ENCODE peak calls at places on chromosomes 5 and 9, in eight cellular contexts. One of them, this sample, is unnamed.

GRCh38 chr5:127925916-127926315 is 157.7 kb upstream of the SLC12A2 start:
- DNase-seq in H1: no peak
- DNase-seq in HepG2: no peak
- DNase-seq in fibroblast of lung: peak; percentile 56
- DNase-seq in brain microvascular endothelial cell: no peak
- DNase-seq in AG04449: no peak
- DNase-seq in epithelial cell of proximal tubule: no peak
- DNase-seq in cardiac fibroblast: no peak
- DNase-seq in this sample: no peak

GRCh38 chr9:16915126-16915831 is 44.8 kb upstream of the BNC2 start:
- DNase-seq in AG04449: no peak
- DNase-seq in epithelial cell of proximal tubule: no peak
- DNase-seq in fibroblast of lung: no peak
- DNase-seq in H1: no peak
- DNase-seq in HepG2: no peak
- DNase-seq in brain microvascular endothelial cell: no peak
- DNase-seq in cardiac fibroblast: no peak
- DNase-seq in this sample: peak; percentile 16

GRCh38 chr5:62385816-62386400 is 17.8 kb downstream of the DIMT1 start:
- DNase-seq in AG04449: no peak
- DNase-seq in H1: no peak
- DNase-seq in brain microvascular endothelial cell: no peak
- DNase-seq in HepG2: no peak
- DNase-seq in epithelial cell of proximal tubule: no peak
- DNase-seq in fibroblast of lung: peak; percentile 43
- DNase-seq in cardiac fibroblast: no peak
- DNase-seq in this sample: no peak

GRCh38 chr5:6408260-6408596 is 29.9 kb upstream of the MED10 start:
- DNase-seq in HepG2: no peak
- DNase-seq in H1: no peak
- DNase-seq in AG04449: no peak
- DNase-seq in brain microvascular endothelial cell: no peak
- DNase-seq in epithelial cell of proximal tubule: no peak
- DNase-seq in cardiac fibroblast: no peak
- DNase-seq in fibroblast of lung: no peak
- DNase-seq in this sample: no peak

GRCh38 chr9:88590558-88591146 is 55.7 kb downstream of the NXNL2 start:
- DNase-seq in cardiac fibroblast: no peak
- DNase-seq in brain microvascular endothelial cell: no peak
- DNase-seq in AG04449: no peak
- DNase-seq in H1: peak; percentile 9
- DNase-seq in HepG2: peak; percentile 6
- DNase-seq in fibroblast of lung: no peak
- DNase-seq in epithelial cell of proximal tubule: no peak
- DNase-seq in this sample: no peak

GRCh38 chr5:135544666-135545045 is 8.9 kb upstream of the NEUROG1 start:
- DNase-seq in epithelial cell of proximal tubule: no peak
- DNase-seq in AG04449: no peak
- DNase-seq in cardiac fibroblast: no peak
- DNase-seq in H1: no peak
- DNase-seq in HepG2: no peak
- DNase-seq in brain microvascular endothelial cell: no peak
- DNase-seq in fibroblast of lung: no peak
- DNase-seq in this sample: no peak

GRCh38 chr5:115686692-115687054 is 60.8 kb upstream of the TMED7 start:
- DNase-seq in H1: no peak
- DNase-seq in AG04449: peak; percentile 14
- DNase-seq in cardiac fibroblast: no peak
- DNase-seq in HepG2: no peak
- DNase-seq in epithelial cell of proximal tubule: no peak
- DNase-seq in fibroblast of lung: peak; percentile 82
- DNase-seq in brain microvascular endothelial cell: peak; percentile 12
- DNase-seq in this sample: peak; percentile 58

GRCh38 chr9:68697846-68698245 is 7.2 kb upstream of the PIP5K1B start:
- DNase-seq in brain microvascular endothelial cell: no peak
- DNase-seq in epithelial cell of proximal tubule: no peak
- DNase-seq in AG04449: no peak
- DNase-seq in fibroblast of lung: no peak
- DNase-seq in H1: no peak
- DNase-seq in cardiac fibroblast: no peak
- DNase-seq in HepG2: no peak
- DNase-seq in this sample: no peak

GRCh38 chr5:81751836-81752643 is 1.1 kb upstream of the SSBP2 start:
- DNase-seq in brain microvascular endothelial cell: no peak
- DNase-seq in fibroblast of lung: no peak
- DNase-seq in AG04449: no peak
- DNase-seq in epithelial cell of proximal tubule: no peak
- DNase-seq in H1: no peak
- DNase-seq in cardiac fibroblast: no peak
- DNase-seq in HepG2: no peak
- DNase-seq in this sample: peak; percentile 41

GRCh38 chr9:38339496-38339895 is 53.0 kb upstream of the ALDH1B1 start:
- DNase-seq in brain microvascular endothelial cell: no peak
- DNase-seq in H1: no peak
- DNase-seq in AG04449: no peak
- DNase-seq in HepG2: no peak
- DNase-seq in epithelial cell of proximal tubule: no peak
- DNase-seq in fibroblast of lung: peak; percentile 77
- DNase-seq in cardiac fibroblast: peak; percentile 55
- DNase-seq in this sample: peak; percentile 96

GRCh38 chr5:156411131-156411727 is 84.3 kb downstream of the SGCD start:
- DNase-seq in HepG2: no peak
- DNase-seq in brain microvascular endothelial cell: no peak
- DNase-seq in fibroblast of lung: peak; percentile 65
- DNase-seq in H1: no peak
- DNase-seq in cardiac fibroblast: peak; percentile 68
- DNase-seq in AG04449: peak; percentile 19
- DNase-seq in epithelial cell of proximal tubule: no peak
- DNase-seq in this sample: peak; percentile 85

GRCh38 chr5:11269515-11269914 is 508.5 kb upstream of the DAP start:
- DNase-seq in AG04449: no peak
- DNase-seq in H1: no peak
- DNase-seq in epithelial cell of proximal tubule: no peak
- DNase-seq in cardiac fibroblast: no peak
- DNase-seq in HepG2: peak; percentile 20
- DNase-seq in brain microvascular endothelial cell: no peak
- DNase-seq in fibroblast of lung: no peak
- DNase-seq in this sample: no peak

GRCh38 chr5:59416441-59416840 is 477.1 kb downstream of the PDE4D start:
- DNase-seq in cardiac fibroblast: peak; percentile 8
- DNase-seq in fibroblast of lung: peak; percentile 17
- DNase-seq in AG04449: no peak
- DNase-seq in H1: no peak
- DNase-seq in HepG2: peak; percentile 3
- DNase-seq in brain microvascular endothelial cell: no peak
- DNase-seq in epithelial cell of proximal tubule: no peak
- DNase-seq in this sample: peak; percentile 6

GRCh38 chr5:66861402-66861801 is 265.2 kb downstream of the MAST4 start:
- DNase-seq in epithelial cell of proximal tubule: no peak
- DNase-seq in brain microvascular endothelial cell: no peak
- DNase-seq in HepG2: no peak
- DNase-seq in cardiac fibroblast: no peak
- DNase-seq in fibroblast of lung: no peak
- DNase-seq in AG04449: no peak
- DNase-seq in H1: no peak
- DNase-seq in this sample: no peak

GRCh38 chr5:154271466-154271865 is 80.9 kb downstream of the GALNT10 start:
- DNase-seq in H1: no peak
- DNase-seq in brain microvascular endothelial cell: no peak
- DNase-seq in HepG2: no peak
- DNase-seq in fibroblast of lung: no peak
- DNase-seq in AG04449: no peak
- DNase-seq in epithelial cell of proximal tubule: no peak
- DNase-seq in cardiac fibroblast: no peak
- DNase-seq in this sample: no peak

GRCh38 chr5:26582350-26583040 is 455.9 kb downstream of the CDH9 start:
- DNase-seq in cardiac fibroblast: no peak
- DNase-seq in fibroblast of lung: no peak
- DNase-seq in epithelial cell of proximal tubule: no peak
- DNase-seq in brain microvascular endothelial cell: no peak
- DNase-seq in H1: no peak
- DNase-seq in HepG2: no peak
- DNase-seq in AG04449: no peak
- DNase-seq in this sample: no peak

GRCh38 chr5:82165740-82166530 is 112.2 kb downstream of the RPS23 start:
- DNase-seq in AG04449: peak; percentile 85
- DNase-seq in epithelial cell of proximal tubule: peak; percentile 88
- DNase-seq in HepG2: peak; percentile 71
- DNase-seq in cardiac fibroblast: peak; percentile 97
- DNase-seq in fibroblast of lung: peak; percentile 95
- DNase-seq in brain microvascular endothelial cell: peak; percentile 85
- DNase-seq in H1: peak; percentile 27
- DNase-seq in this sample: peak; percentile 96

DNA sequence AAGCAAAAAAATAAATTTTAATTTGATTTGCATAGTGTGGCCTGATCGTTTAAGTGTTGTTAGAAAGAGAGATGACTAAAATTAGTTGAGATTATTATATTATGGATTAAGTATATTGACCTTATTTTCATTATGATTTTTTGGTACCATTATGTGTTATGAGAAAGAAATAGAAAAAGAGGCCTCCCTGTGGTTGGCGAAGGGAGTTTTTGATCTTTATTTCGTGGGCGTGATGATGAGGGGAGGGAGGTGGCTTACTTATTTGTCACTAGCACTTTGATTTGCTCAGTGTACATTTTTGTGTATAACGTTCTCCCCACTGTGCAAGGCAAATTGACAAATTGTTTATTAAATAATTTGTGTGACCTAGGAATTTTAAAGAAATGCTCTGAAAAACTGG is 2.8 kb downstream of the DAPK1 start:
- DNase-seq in HepG2: no peak
- DNase-seq in brain microvascular endothelial cell: no peak
- DNase-seq in epithelial cell of proximal tubule: no peak
- DNase-seq in cardiac fibroblast: peak; percentile 38
- DNase-seq in fibroblast of lung: no peak
- DNase-seq in AG04449: no peak
- DNase-seq in H1: no peak
- DNase-seq in this sample: no peak
- H3K4me3 ChIP-seq in HepG2: peak overlapping the region; percentile 87
- H3K4me3 ChIP-seq in brain microvascular endothelial cell: no peak overlapping the region
- H3K4me3 ChIP-seq in epithelial cell of proximal tubule: peak overlapping the region; percentile 83
- H3K4me3 ChIP-seq in cardiac fibroblast: no peak overlapping the region
- H3K4me3 ChIP-seq in fibroblast of lung: no peak overlapping the region
- H3K4me3 ChIP-seq in AG04449: no peak overlapping the region
- H3K4me3 ChIP-seq in H1: no peak overlapping the region
- H3K4me3 ChIP-seq in this sample: no peak overlapping the region

GRCh38 chr9:134344068-134344820 is 18.0 kb downstream of the RXRA start:
- DNase-seq in cardiac fibroblast: no peak
- DNase-seq in epithelial cell of proximal tubule: no peak
- DNase-seq in brain microvascular endothelial cell: no peak
- DNase-seq in H1: no peak
- DNase-seq in AG04449: no peak
- DNase-seq in HepG2: no peak
- DNase-seq in fibroblast of lung: peak; percentile 67
- DNase-seq in this sample: peak; percentile 40
- TF ChIP-seq CTCF in cardiac fibroblast: no peak
- TF ChIP-seq CTCF in epithelial cell of proximal tubule: no peak
- TF ChIP-seq CTCF in brain microvascular endothelial cell: no peak
- TF ChIP-seq CTCF in H1: no peak
- TF ChIP-seq CTCF in AG04449: no peak
- TF ChIP-seq CTCF in HepG2: no peak
- TF ChIP-seq CTCF in fibroblast of lung: no peak
- TF ChIP-seq CTCF in this sample: peak; percentile 16

DNA sequence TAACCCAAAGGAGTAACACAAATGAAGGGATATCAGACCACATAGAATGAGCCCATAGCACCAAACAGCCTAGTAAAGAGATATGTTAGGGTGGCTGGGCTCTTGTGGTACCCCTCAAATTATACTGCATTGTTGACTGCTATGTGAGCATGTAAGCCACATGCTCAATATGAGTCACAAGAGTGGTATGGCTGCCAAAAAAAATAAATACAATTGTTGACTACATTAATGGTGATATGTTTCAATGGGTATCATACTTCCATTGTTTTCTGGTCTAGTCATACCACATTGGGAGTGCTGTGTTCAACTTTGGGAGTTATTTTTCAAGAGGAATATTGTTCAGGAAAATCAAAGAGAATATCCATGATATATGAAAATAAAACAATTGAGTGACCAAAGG is 162.4 kb upstream of the PIK3R1 start:
- DNase-seq in HepG2: no peak
- DNase-seq in fibroblast of lung: peak; percentile 39
- DNase-seq in H1: no peak
- DNase-seq in epithelial cell of proximal tubule: no peak
- DNase-seq in cardiac fibroblast: no peak
- DNase-seq in brain microvascular endothelial cell: no peak
- DNase-seq in AG04449: no peak
- DNase-seq in this sample: no peak
- H3K4me3 ChIP-seq in HepG2: no peak overlapping the region
- H3K4me3 ChIP-seq in fibroblast of lung: no peak overlapping the region
- H3K4me3 ChIP-seq in H1: no peak overlapping the region
- H3K4me3 ChIP-seq in epithelial cell of proximal tubule: no peak overlapping the region
- H3K4me3 ChIP-seq in cardiac fibroblast: no peak overlapping the region
- H3K4me3 ChIP-seq in brain microvascular endothelial cell: no peak overlapping the region
- H3K4me3 ChIP-seq in AG04449: no peak overlapping the region
- H3K4me3 ChIP-seq in this sample: no peak overlapping the region

GRCh38 chr9:98743818-98744611 is 35.3 kb upstream of the GABBR2 start:
- DNase-seq in epithelial cell of proximal tubule: no peak
- DNase-seq in brain microvascular endothelial cell: no peak
- DNase-seq in HepG2: no peak
- DNase-seq in H1: no peak
- DNase-seq in AG04449: no peak
- DNase-seq in fibroblast of lung: no peak
- DNase-seq in cardiac fibroblast: no peak
- DNase-seq in this sample: no peak

GRCh38 chr9:98743329-98743728 is 34.6 kb upstream of the GABBR2 start:
- DNase-seq in epithelial cell of proximal tubule: no peak
- DNase-seq in fibroblast of lung: no peak
- DNase-seq in AG04449: no peak
- DNase-seq in cardiac fibroblast: no peak
- DNase-seq in brain microvascular endothelial cell: no peak
- DNase-seq in HepG2: no peak
- DNase-seq in H1: no peak
- DNase-seq in this sample: no peak

GRCh38 chr9:98742325-98743280 is 33.9 kb upstream of the GABBR2 start:
- DNase-seq in HepG2: no peak
- DNase-seq in epithelial cell of proximal tubule: no peak
- DNase-seq in cardiac fibroblast: peak; percentile 4
- DNase-seq in fibroblast of lung: peak; percentile 57
- DNase-seq in H1: no peak
- DNase-seq in brain microvascular endothelial cell: no peak
- DNase-seq in AG04449: peak; percentile 4
- DNase-seq in this sample: peak; percentile 29

GRCh38 chr9:98747476-98747875 is 38.7 kb upstream of the GABBR2 start:
- DNase-seq in brain microvascular endothelial cell: no peak
- DNase-seq in HepG2: no peak
- DNase-seq in fibroblast of lung: no peak
- DNase-seq in AG04449: no peak
- DNase-seq in epithelial cell of proximal tubule: no peak
- DNase-seq in H1: no peak
- DNase-seq in cardiac fibroblast: no peak
- DNase-seq in this sample: no peak

DNA sequence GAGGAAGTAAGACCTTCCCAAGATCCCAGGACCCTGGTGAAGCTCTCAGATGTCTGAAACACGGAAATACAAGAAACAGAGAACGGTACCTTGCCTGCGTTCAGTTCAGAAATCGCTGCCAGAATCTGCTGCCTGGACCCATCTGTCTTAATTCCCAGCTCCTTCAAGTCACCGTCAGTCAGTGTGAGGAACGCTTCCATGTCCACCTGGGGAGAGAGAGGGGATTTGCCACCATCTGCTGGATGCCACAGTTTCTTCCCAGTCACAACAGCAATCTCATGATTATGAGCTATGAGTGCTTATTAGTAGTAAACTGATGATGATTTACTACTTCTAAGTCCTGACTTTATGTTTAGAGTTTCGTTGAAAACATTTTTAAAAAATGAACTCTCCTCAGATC is 36.7 kb upstream of the GABBR2 start:
- DNase-seq in fibroblast of lung: no peak
- DNase-seq in epithelial cell of proximal tubule: no peak
- DNase-seq in brain microvascular endothelial cell: no peak
- DNase-seq in cardiac fibroblast: no peak
- DNase-seq in AG04449: no peak
- DNase-seq in HepG2: no peak
- DNase-seq in H1: no peak
- DNase-seq in this sample: no peak
- TF ChIP-seq CTCF in fibroblast of lung: no peak
- TF ChIP-seq CTCF in epithelial cell of proximal tubule: no peak
- TF ChIP-seq CTCF in brain microvascular endothelial cell: no peak
- TF ChIP-seq CTCF in cardiac fibroblast: no peak
- TF ChIP-seq CTCF in AG04449: no peak
- TF ChIP-seq CTCF in HepG2: no peak
- TF ChIP-seq CTCF in H1: no peak
- TF ChIP-seq CTCF in this sample: no peak